ENCODE peak calls at places on chromosome 3, in six cellular contexts. J is MM.1S; Z is HCT116; K is tibial nerve; W is colonic mucosa; R is CD8-positive, alpha-beta T cell. N is an unnamed sample.

GRCh38 chr3:5339967-5340535 is 152.5 kb downstream of the EDEM1 start:
- DNase-seq in Z (no peak), W (peak), J (no peak), K (no peak), R (no peak), N (no peak)

GRCh38 chr3:115830764-115831395 is 207.6 kb downstream of the GAP43 start:
- DNase-seq in Z (no peak), K (no peak), W (no peak), R (no peak), J (no peak), N (no peak)

GRCh38 chr3:126313580-126314304 is 43.5 kb downstream of the KLF15 start:
- DNase-seq in W (no peak), J (no peak), R (no peak), K (no peak), Z (no peak), N (no peak)

GRCh38 chr3:114455432-114455831 is 161.6 kb downstream of the TIGIT start:
- DNase-seq in J (no peak), Z (no peak), R (no peak), W (no peak), K (no peak), N (no peak)

GRCh38 chr3:4601926-4602325 is 108.8 kb downstream of the ITPR1 start:
- DNase-seq in Z (no peak), R (no peak), K (no peak), J (peak), W (no peak), N (no peak)

GRCh38 chr3:33277193-33277882 is at the start of gene FBXL2:
- DNase-seq in W (peak), Z (peak), J (peak), K (peak), R (no peak), N (peak)

GRCh38 chr3:46778101-46778500 is 60.4 kb upstream of the PRSS50 start:
- DNase-seq in W (no peak), R (no peak), Z (no peak), J (no peak), K (no peak), N (peak)

GRCh38 chr3:71753716-71754609 is at the start of gene GPR27:
- DNase-seq in J (no peak), W (no peak), Z (no peak), K (no peak), R (no peak), N (peak)

GRCh38 chr3:139124197-139124596 is 79.5 kb upstream of the PRR23C start:
- DNase-seq in J (no peak), Z (no peak), K (no peak), R (no peak), W (peak), N (no peak)

GRCh38 chr3:10855871-10856662 is 40.0 kb downstream of the SLC6A11 start:
- DNase-seq in R (no peak), Z (peak), K (no peak), J (no peak), W (no peak), N (peak)

GRCh38 chr3:195150194-195151118 is 120.5 kb downstream of the XXYLT1 start:
- DNase-seq in Z (no peak), R (no peak), W (peak), K (no peak), J (peak), N (peak)

GRCh38 chr3:141440942-141441341 is 45.9 kb upstream of the RASA2 start:
- DNase-seq in R (no peak), Z (no peak), K (no peak), W (no peak), J (no peak), N (no peak)

GRCh38 chr3:141444586-141445285 is 42.1 kb upstream of the RASA2 start:
- DNase-seq in W (no peak), J (no peak), Z (no peak), R (no peak), K (no peak), N (no peak)

GRCh38 chr3:141442914-141443313 is 43.9 kb upstream of the RASA2 start:
- DNase-seq in K (no peak), W (no peak), J (no peak), R (no peak), Z (no peak), N (no peak)

GRCh38 chr3:141441381-141442365 is 45.2 kb upstream of the RASA2 start:
- DNase-seq in W (peak), K (peak), Z (no peak), R (peak), J (peak), N (peak)

DNA sequence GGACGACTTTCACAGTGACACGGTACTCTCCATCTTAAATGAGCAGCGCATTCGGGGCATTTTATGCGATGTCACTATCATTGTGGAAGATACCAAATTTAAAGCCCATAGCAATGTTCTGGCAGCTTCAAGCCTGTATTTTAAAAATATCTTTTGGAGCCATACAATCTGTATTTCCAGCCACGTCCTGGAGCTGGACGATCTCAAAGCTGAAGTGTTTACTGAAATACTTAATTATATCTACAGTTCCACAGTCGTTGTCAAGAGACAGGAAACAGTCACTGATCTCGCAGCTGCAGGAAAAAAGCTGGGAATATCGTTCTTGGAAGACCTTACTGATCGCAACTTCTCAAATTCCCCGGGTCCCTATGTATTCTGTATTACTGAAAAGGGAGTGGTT is 44.4 kb upstream of the RASA2 start:
- DNase-seq in K (no peak), Z (no peak), R (no peak), W (no peak), J (no peak), N (no peak)
- H3K4me3 ChIP-seq in K (no peak), Z (no peak), R (no peak), W (no peak), J (no peak), N (no peak)

GRCh38 chr3:151008699-151009098 is 36.2 kb upstream of the CLRN1 start:
- DNase-seq in Z (peak), J (no peak), R (no peak), K (no peak), W (no peak), N (no peak)
- TF ChIP-seq CTCF in Z (peak), J (no peak), R (no peak), K (peak), W (no peak), N (no peak)

DNA sequence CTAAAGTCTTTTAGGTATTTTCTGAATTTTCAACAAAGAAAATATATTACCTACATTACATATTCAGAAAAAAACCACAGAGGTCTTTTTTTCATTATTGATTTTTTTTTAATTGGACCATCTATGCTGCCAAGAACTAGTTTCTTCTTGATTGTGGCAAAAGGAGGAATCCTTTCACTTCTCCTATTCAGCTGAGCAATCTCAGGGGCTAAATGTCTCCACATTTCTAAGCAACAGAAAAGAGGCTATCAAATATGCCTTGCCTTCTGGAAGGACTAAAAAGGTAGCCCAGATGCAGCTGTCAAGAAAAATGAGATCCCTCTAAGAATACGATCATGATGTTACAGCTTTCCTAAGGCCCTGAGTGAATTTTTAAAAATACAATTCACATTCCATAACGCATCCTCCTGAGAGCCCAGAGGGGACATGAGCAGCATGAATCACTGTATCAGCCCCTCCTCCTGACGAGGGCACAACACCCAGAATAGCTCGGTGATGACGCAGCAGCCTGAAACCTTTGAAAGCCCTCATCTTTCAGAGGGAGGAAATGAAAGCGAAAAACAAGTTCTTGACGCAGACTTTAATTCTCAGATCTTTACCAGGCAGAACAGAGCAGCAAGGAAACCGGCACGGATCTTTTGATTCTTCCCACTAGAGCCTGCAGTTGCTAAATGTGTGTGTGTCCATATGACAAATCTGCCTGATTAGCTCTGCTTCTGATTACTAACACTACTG is 24.6 kb downstream of the RUBCN start:
- DNase-seq in W (peak), K (peak), J (peak), R (peak), Z (peak), N (peak)
- H3K4me3 ChIP-seq in W (no peak), K (peak), J (peak), R (peak), Z (peak), N (peak)

DNA sequence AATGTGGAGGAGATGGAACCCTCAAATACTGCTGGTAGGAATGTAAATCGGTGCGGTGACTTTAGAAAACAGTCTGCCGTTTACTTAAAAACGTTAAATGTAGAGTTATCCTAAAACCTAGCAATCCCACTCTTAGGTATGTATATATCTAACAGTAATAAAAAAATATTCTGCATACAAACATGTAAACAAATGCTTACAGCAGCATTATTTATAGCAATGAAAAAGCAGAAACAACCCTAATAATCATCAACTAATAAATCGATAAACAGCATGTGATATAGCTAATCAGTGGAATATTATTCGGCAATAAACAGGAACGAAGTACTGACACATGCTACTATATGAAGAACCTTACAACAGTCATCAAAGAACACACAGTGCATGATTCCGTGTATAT is 144.7 kb downstream of the CNTN3 start:
- DNase-seq in R (no peak), J (no peak), K (no peak), Z (no peak), W (no peak), N (no peak)
- TF ChIP-seq CTCF in R (no peak), J (no peak), K (no peak), Z (no peak), W (no peak), N (no peak)

GRCh38 chr3:50272911-50273688 is 4.2 kb downstream of the SEMA3B start:
- DNase-seq in Z (no peak), R (peak), J (peak), K (peak), W (peak), N (peak)
- H3K4me3 ChIP-seq in Z (peak), R (peak), J (peak), K (peak), W (peak), N (no peak)

DNA sequence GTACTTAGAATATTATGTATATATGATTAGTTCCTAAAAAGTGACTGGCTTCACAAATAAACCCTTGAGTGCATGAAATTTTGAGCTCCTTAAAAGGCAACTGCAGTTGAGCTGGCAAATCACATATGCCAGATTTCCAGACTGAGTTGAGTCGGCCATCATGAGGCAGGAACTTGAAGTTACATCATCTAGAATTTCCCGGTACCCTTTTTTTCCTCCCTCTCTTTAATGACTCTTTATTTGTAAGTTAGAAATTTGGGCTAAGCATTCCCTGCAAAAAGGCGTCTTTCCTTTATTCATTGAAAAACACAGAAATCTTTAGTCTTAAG is 162.6 kb downstream of the FNDC3B start:
- DNase-seq in R (no peak), W (no peak), Z (no peak), K (no peak), J (no peak), N (no peak)
- TF ChIP-seq CTCF in R (no peak), W (no peak), Z (no peak), K (no peak), J (no peak), N (no peak)

DNA sequence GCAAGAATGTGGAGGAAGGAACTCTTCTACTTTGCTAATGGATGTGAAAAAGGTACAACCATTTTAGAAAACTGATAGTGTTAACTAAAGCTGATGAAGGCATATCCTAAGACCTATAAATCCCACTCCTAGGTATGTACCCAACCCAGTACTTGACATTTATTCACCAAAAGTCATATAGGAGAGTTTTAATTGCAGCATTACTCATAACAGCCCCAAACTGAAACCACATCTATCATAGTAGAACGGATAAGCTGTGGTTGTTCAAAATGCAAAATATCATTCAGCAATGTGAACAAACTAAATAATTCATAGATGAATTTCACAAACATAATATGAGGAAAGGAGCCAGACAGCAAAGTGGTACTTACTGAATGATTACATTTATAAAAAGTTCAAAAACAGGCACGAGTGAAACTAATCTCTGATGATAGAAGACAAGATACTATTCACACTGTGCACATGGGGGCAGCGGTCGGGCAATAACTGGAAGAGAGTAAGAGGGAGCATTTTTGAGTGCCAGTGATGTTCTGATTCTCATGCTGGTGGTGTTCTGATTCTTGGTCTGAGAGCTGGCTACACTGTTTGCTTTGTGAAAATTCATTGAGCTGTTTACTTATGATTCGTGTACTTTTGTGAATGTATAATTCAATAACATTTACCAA is 34.3 kb downstream of the GOLIM4 start:
- DNase-seq in W (no peak), Z (no peak), J (no peak), R (no peak), K (no peak), N (peak)
- H3K4me3 ChIP-seq in W (no peak), Z (no peak), J (no peak), R (no peak), K (no peak), N (peak)

N was measured in GM12865.